ENCODE peak calls at places on chromosome 1, in nine cellular contexts. H, I, N, R, S, O, Y, J and L are unnamed samples.

GRCh38 chr1:152514715-152515453 is 602 bp downstream of the CRCT1 start:
- DNase-seq in H (no peak), Y (no peak), O (no peak), J (no peak), S (no peak), I (no peak), R (no peak), N (no peak), L (no peak)

GRCh38 chr1:200907611-200908097 is 13.0 kb downstream of the INAVA start:
- DNase-seq in H (no peak), R (no peak), N (no peak), O (no peak), S (peak; percentile 34), Y (no peak), I (no peak), J (no peak), L (no peak)

GRCh38 chr1:66261370-66261769 is 272.6 kb upstream of the SGIP1 start:
- DNase-seq in N (no peak), I (no peak), S (no peak), Y (no peak), R (no peak), J (no peak), O (no peak), H (no peak), L (no peak)

GRCh38 chr1:205458777-205459566 is 3.1 kb upstream of the BLACAT1 start:
- DNase-seq in Y (no peak), J (no peak), O (peak; percentile 50), H (no peak), R (peak; percentile 58), S (no peak), I (no peak), N (no peak), L (peak; percentile 39)

GRCh38 chr1:159832309-159832708 is 5.6 kb downstream of the SLAMF8 start:
- DNase-seq in R (no peak), O (no peak), N (no peak), S (no peak), Y (no peak), J (no peak), I (no peak), H (no peak), L (no peak)

GRCh38 chr1:111234866-111235265 is 7.4 kb downstream of the CHI3L2 start:
- DNase-seq in R (peak; percentile 70), J (no peak), I (no peak), S (no peak), O (no peak), H (no peak), N (no peak), Y (no peak), L (no peak)

GRCh38 chr1:151499355-151499754 is 11.8 kb upstream of the CGN start:
- DNase-seq in O (no peak), H (no peak), N (no peak), J (no peak), R (no peak), S (no peak), I (no peak), Y (no peak), L (no peak)

GRCh38 chr1:240122639-240123604 is 31.2 kb downstream of the FMN2 start:
- DNase-seq in S (no peak), R (no peak), I (no peak), Y (no peak), O (peak; percentile 63), H (no peak), J (no peak), N (no peak), L (no peak)

GRCh38 chr1:22451702-22452400 is at the start of gene ZBTB40:
- DNase-seq in J (peak; percentile 99), I (peak; percentile 98), N (peak; percentile 68), S (peak; percentile 98), O (peak; percentile 98), H (peak; percentile 99), Y (peak; percentile 84), R (peak; percentile 98), L (peak; percentile 99)

GRCh38 chr1:22452401-22452963 is 831 bp downstream of the ZBTB40 start:
- DNase-seq in O (peak; percentile 55), R (peak; percentile 38), Y (no peak), N (no peak), H (peak; percentile 44), S (no peak), I (no peak), J (peak; percentile 48), L (peak; percentile 58)

GRCh38 chr1:22453181-22453580 is 1.5 kb downstream of the ZBTB40 start:
- DNase-seq in I (no peak), N (no peak), J (no peak), Y (no peak), H (no peak), R (no peak), O (no peak), S (no peak), L (no peak)

GRCh38 chr1:22447581-22448215 is 4.0 kb upstream of the ZBTB40 start:
- DNase-seq in J (no peak), O (no peak), I (no peak), Y (no peak), R (peak; percentile 78), N (peak; percentile 16), H (no peak), S (no peak), L (no peak)

DNA sequence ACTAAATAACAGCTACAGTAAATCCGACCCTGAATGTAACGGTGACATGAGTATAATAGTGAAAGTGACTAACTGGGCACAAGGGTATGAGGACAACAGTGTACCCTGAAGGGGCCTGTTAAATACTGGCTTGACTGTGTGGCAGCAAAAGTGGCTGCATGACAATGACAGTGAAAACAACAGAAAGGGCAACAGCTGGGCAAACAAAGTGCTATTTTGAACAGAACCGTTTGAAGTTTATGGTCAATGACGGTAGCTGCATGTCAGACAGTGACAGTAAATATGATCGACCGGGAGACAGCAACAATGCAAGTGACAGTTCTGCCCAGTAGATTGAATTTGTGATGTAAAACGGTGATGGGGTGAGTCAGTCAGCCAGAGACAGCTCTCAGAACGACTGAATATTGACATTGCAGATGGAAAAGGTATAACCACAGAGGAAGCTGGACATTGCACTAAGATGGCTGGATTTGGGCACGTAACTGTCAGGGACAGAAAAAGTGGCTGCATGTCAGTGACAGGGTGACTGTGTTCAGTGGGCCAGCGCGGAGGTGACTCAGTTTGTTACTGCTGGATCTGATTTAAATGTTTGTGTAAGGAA is 1.1 kb upstream of the ZBTB40 start:
- DNase-seq in Y (no peak), S (no peak), R (no peak), I (no peak), J (no peak), N (no peak), O (peak; percentile 52), H (no peak), L (no peak)
- TF ChIP-seq POLR2A in Y (no peak), S (no peak), R (no peak), I (no peak), J (no peak), N (no peak), O (no peak), H (no peak), L (no peak)

GRCh38 chr1:225772848-225773247 is 4.8 kb upstream of the SRP9 start:
- DNase-seq in J (no peak), N (no peak), H (no peak), S (no peak), Y (no peak), I (no peak), O (peak; percentile 43), R (no peak), L (no peak)
- H3K4me1 ChIP-seq in J (peaks cover 34% of the 10 kb centered on the region), N (peaks cover 46% of the 10 kb centered on the region), H (peaks cover 26% of the 10 kb centered on the region), S (peaks cover 58% of the 10 kb centered on the region), Y (peaks cover 34% of the 10 kb centered on the region), I (peaks cover under 1% of the 10 kb centered on the region), O (peaks cover 60% of the 10 kb centered on the region), R (peaks cover 13% of the 10 kb centered on the region), L (peaks cover 9% of the 10 kb centered on the region)

GRCh38 chr1:17440827-17441168 is 1.3 kb upstream of the RCC2 start:
- DNase-seq in J (no peak), Y (no peak), I (no peak), O (no peak), H (no peak), S (no peak), R (no peak), N (no peak), L (no peak)

GRCh38 chr1:17441265-17441992 is 2.0 kb upstream of the RCC2 start:
- DNase-seq in H (no peak), R (peak; percentile 64), I (no peak), Y (no peak), N (no peak), O (no peak), J (no peak), S (no peak), L (no peak)

GRCh38 chr1:17438977-17439249 is 564 bp downstream of the RCC2 start:
- DNase-seq in S (peak; percentile 83), Y (no peak), J (peak; percentile 29), I (no peak), N (no peak), H (no peak), R (no peak), O (no peak), L (no peak)

GRCh38 chr1:17439250-17440073 is at the start of gene RCC2:
- DNase-seq in S (peak; percentile 93), O (peak; percentile 63), J (peak; percentile 79), I (peak; percentile 72), R (peak; percentile 80), Y (no peak), N (peak; percentile 44), H (peak; percentile 77), L (peak; percentile 67)

GRCh38 chr1:17440074-17440826 is 773 bp upstream of the RCC2 start:
- DNase-seq in J (no peak), I (no peak), O (no peak), Y (no peak), R (no peak), N (no peak), S (no peak), H (no peak), L (no peak)
- TF ChIP-seq POLR2A in J (no peak), I (no peak), O (no peak), Y (no peak), R (no peak), N (no peak), S (no peak), H (no peak), L (no peak)

DNA sequence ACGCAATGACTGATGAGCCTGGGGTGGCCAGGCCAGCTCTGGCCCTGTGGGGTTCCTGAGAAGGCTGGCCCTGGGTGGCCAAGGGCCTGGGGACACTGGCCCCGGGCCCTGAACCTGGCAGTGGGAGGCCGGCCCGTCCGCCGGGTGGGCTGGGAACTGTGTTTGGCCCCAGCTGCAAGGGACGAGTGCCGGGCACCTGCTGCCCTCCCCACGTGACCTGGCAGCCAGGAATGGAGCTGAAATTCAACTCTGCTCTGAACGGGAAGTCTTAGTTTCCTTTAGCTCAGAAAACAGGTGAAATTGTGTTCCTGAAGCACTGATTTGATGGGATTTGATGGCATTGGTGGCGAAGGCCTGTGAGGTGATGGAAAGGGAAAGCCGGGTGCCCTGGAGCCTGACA is 8.2 kb upstream of the TTLL10 start:
- DNase-seq in N (no peak), O (peak; percentile 49), I (no peak), J (no peak), S (no peak), Y (no peak), R (no peak), H (no peak), L (no peak)
- H3K4me1 ChIP-seq in N (peaks cover 14% of the 10 kb centered on the region), O (peaks cover 57% of the 10 kb centered on the region), I (no peaks in the 10 kb centered on the region), J (no peaks in the 10 kb centered on the region), S (peaks cover under 1% of the 10 kb centered on the region), Y (peaks cover 12% of the 10 kb centered on the region), R (no peaks in the 10 kb centered on the region), H (no peaks in the 10 kb centered on the region), L (no peaks in the 10 kb centered on the region)